ENCODE peak calls at places on chromosomes 11 and 22, in seven cellular contexts. I, R, W, B, C, V and G are unnamed samples.

GRCh38 chr11:15622231-15622890 is 507.6 kb downstream of the INSC start:
- DNase-seq in R (peak; percentile 74), C (no peak), V (no peak), I (no peak), B (no peak), W (no peak), G (no peak)

GRCh38 chr22:30251661-30252226 is 5.2 kb upstream of the LIF start:
- DNase-seq in V (no peak), I (no peak), C (peak; percentile 84), B (peak; percentile 51), R (no peak), W (no peak), G (no peak)

GRCh38 chr11:19919050-19919561 is 206.5 kb downstream of the NAV2 start:
- DNase-seq in I (peak; percentile 50), W (peak; percentile 50), R (no peak), V (peak; percentile 26), B (peak; percentile 97), C (peak; percentile 95), G (no peak)

GRCh38 chr11:27347949-27348879 is 14.8 kb downstream of the CCDC34 start:
- DNase-seq in B (no peak), I (no peak), C (no peak), W (no peak), R (peak; percentile 8), V (no peak), G (no peak)

GRCh38 chr11:3134218-3134621 is 30.9 kb downstream of the OSBPL5 start:
- DNase-seq in C (no peak), I (no peak), B (no peak), R (no peak), W (peak; percentile 1), V (peak; percentile 15), G (no peak)

GRCh38 chr11:100176456-100176855 is 510.6 kb upstream of the ARHGAP42 start:
- DNase-seq in C (no peak), I (no peak), B (no peak), R (no peak), W (no peak), V (no peak), G (no peak)

GRCh38 chr22:39414377-39414776 is 14.8 kb downstream of the TAB1 start:
- DNase-seq in W (no peak), C (no peak), R (no peak), V (no peak), B (no peak), I (no peak), G (no peak)

GRCh38 chr11:118145285-118146227 is 7.1 kb downstream of the SCN4B start:
- DNase-seq in V (peak; percentile 81), W (peak; percentile 94), R (peak; percentile 85), C (peak; percentile 52), I (peak; percentile 89), B (peak; percentile 83), G (peak; percentile 99)

GRCh38 chr11:124745270-124745834 is 5.6 kb downstream of the NRGN start:
- DNase-seq in W (no peak), R (no peak), V (no peak), I (no peak), B (no peak), C (no peak), G (no peak)
- H3K4me3 ChIP-seq in W (no peak overlapping the region), R (no peak overlapping the region), V (no peak overlapping the region), I (no peak overlapping the region), B (no peak overlapping the region), C (peak overlapping the region; percentile 68), G (peak overlapping the region; percentile 57)

DNA sequence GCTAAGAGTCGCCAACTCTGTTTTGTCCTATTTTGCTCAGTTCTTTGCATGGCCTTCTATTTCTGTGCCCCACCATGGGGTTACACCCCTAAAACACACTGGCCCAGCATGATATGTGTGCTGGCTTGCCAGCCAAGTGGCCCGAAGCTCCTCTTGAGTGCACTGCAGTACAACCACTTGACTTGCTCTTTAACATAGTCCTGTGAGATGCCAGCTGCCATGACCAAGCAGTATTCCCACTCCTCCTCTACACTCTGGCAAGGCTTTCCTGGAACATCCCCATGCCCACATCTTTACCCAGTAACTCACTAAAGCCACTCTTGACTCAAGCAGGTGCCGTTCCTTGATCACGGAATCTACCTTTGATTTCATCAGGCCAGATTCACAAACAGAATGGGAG is 102.9 kb upstream of the GAL start:
- DNase-seq in I (no peak), C (no peak), W (peak; percentile 19), V (no peak), R (no peak), B (no peak), G (no peak)
- H3K36me3 ChIP-seq in I (no peaks in the 10 kb centered on the region), C (peaks cover 14% of the 10 kb centered on the region), W (peaks cover 6% of the 10 kb centered on the region), V (no peaks in the 10 kb centered on the region), R (peaks cover 96% of the 10 kb centered on the region), B (peaks cover 72% of the 10 kb centered on the region), G (peaks cover 3% of the 10 kb centered on the region)

GRCh38 chr11:44894217-44894617 is 56.5 kb downstream of the TP53I11 start:
- DNase-seq in W (peak; percentile 33), I (no peak), C (peak; percentile 16), V (peak; percentile 77), B (peak; percentile 90), R (peak; percentile 80), G (peak; percentile 72)
- H3K4me3 ChIP-seq in W (no peak overlapping the region), I (no peak overlapping the region), C (no peak overlapping the region), V (no peak overlapping the region), B (no peak overlapping the region), R (no peak overlapping the region), G (no peak overlapping the region)

GRCh38 chr22:25359601-25360261 is 140.3 kb downstream of the CRYBB2 start:
- DNase-seq in B (no peak), R (no peak), W (no peak), C (no peak), I (no peak), V (peak; percentile 13), G (no peak)
- H3K36me3 ChIP-seq in B (peaks cover 27% of the 10 kb centered on the region), R (peaks cover 18% of the 10 kb centered on the region), W (peaks cover 5% of the 10 kb centered on the region), C (peaks cover 5% of the 10 kb centered on the region), I (no peaks in the 10 kb centered on the region), V (no peaks in the 10 kb centered on the region), G (no peaks in the 10 kb centered on the region)

DNA sequence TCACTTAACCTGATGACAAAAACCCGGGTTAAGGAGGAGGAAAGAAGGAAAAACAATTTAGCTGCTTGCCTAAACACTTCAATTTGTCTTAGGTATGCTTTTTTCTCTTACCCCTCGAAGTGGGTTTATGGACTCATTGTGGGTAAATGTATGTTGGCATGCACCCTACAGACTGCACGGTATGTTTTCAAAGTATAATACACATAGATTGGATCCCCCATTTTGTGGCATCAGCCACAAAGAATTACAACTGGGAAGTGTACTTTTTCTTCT is 2.3 kb downstream of the YAP1 start:
- DNase-seq in R (no peak), I (no peak), W (no peak), B (no peak), C (no peak), V (no peak), G (no peak)
- H3K4me3 ChIP-seq in R (peak overlapping the region; percentile 12), I (peak overlapping the region; percentile 73), W (no peak overlapping the region), B (peak overlapping the region; percentile 96), C (peak overlapping the region; percentile 85), V (peak overlapping the region; percentile 92), G (peak overlapping the region; percentile 96)

GRCh38 chr22:19915287-19915954 is 26.2 kb upstream of the COMT start:
- DNase-seq in W (no peak), R (no peak), C (no peak), V (no peak), B (no peak), I (no peak), G (no peak)
- H3K36me3 ChIP-seq in W (peaks cover 24% of the 10 kb centered on the region), R (no peaks in the 10 kb centered on the region), C (peaks cover 52% of the 10 kb centered on the region), V (no peaks in the 10 kb centered on the region), B (peaks cover 44% of the 10 kb centered on the region), I (no peaks in the 10 kb centered on the region), G (no peaks in the 10 kb centered on the region)